ENCODE peak calls at places on chromosomes 16 and 17, in six cellular contexts. T is sciatic nerve; H is NCI-H460; I is activated CD8-positive, alpha-beta memory T cell treated with anti-CD3 and anti-CD28 coated beads, Interleukin-2, amount 10 ng/mL, durations not matched to agents 7 days and 5 days; L is activated T-cell treated with anti-CD3 and anti-CD28 coated beads for 1 hour; A is activated T-helper 1 cell treated with Interleukin-2 at 50 U/mL for 16 hours. J is an unnamed sample.

GRCh38 chr16:12096162-12096781 is 119.7 kb downstream of the SNX29 start:
- DNase-seq in T (peak; percentile 46), H (no peak), I (no peak), L (no peak), A (no peak), J (no peak)

GRCh38 chr17:44688675-44689491 is 693 bp downstream of the CCDC43 start:
- DNase-seq in T (no peak), H (no peak), I (no peak), L (no peak), A (no peak), J (peak; percentile 4)

GRCh38 chr16:87939562-87940423 is 3.5 kb upstream of the CA5A start:
- DNase-seq in T (no peak), H (no peak), I (no peak), L (no peak), A (no peak), J (no peak)

GRCh38 chr16:72950669-72951068 is 97.3 kb downstream of the ZFHX3 start:
- DNase-seq in T (no peak), H (no peak), I (no peak), L (no peak), A (no peak), J (no peak)

GRCh38 chr17:21126645-21127507 is at the start of gene DHRS7B:
- DNase-seq in T (peak; percentile 98), H (peak; percentile 95), I (peak; percentile 97), L (peak; percentile 98), A (peak; percentile 93), J (peak; percentile 96)

GRCh38 chr17:42414782-42415409 is 8.2 kb downstream of the CAVIN1 start:
- DNase-seq in T (no peak), H (no peak), I (peak; percentile 69), L (peak; percentile 38), A (peak; percentile 40), J (no peak)

GRCh38 chr17:19386974-19387920 is at the start of gene MFAP4:
- DNase-seq in T (peak; percentile 81), H (no peak), I (no peak), L (no peak), A (no peak), J (no peak)

GRCh38 chr16:68000450-68000849 is 1.2 kb upstream of the DPEP2 start:
- DNase-seq in T (no peak), H (no peak), I (no peak), L (no peak), A (no peak), J (no peak)

GRCh38 chr16:68417711-68418301 is 30.5 kb downstream of the SMPD3 start:
- DNase-seq in T (no peak), H (no peak), I (peak; percentile 89), L (peak; percentile 62), A (peak; percentile 71), J (no peak)